ENCODE peak calls at places on chromosomes 5 and 9, in six cellular contexts. K is left cardiac atrium; V is activated effector memory CD4-positive, alpha-beta T cell treated with anti-CD3 and anti-CD28 coated beads, Interleukin-2, amount 50 U/mL, for 16 hours; L is NCI-H774; T is activated T-cell treated with anti-CD3 and anti-CD28 coated beads for 48 hours; X is GM04503. R is an unnamed sample.

GRCh38 chr5:31854181-31854624 is 215.3 kb downstream of the PDZD2 start:
- DNase-seq in V (no peak), X (no peak), L (no peak), T (no peak), K (peak), R (peak)

GRCh38 chr9:131627846-131628820 is 82.8 kb downstream of the PRRT1B start:
- DNase-seq in V (peak), L (no peak), X (no peak), T (peak), K (peak), R (peak)

GRCh38 chr9:99092643-99093491 is 12.0 kb upstream of the TGFBR1 start:
- DNase-seq in V (peak), T (peak), X (no peak), K (no peak), L (no peak), R (no peak)

GRCh38 chr5:107515521-107515920 is 155.2 kb downstream of the EFNA5 start:
- DNase-seq in L (no peak), V (no peak), X (no peak), K (no peak), T (no peak), R (peak)

GRCh38 chr9:33924978-33925797 is 108.2 kb downstream of the UBE2R2 start:
- DNase-seq in X (peak), K (no peak), T (no peak), L (no peak), V (no peak), R (peak)

GRCh38 chr5:38551020-38552017 is 5.1 kb downstream of the LIFR start:
- DNase-seq in V (no peak), L (peak), T (no peak), X (no peak), K (no peak), R (peak)

GRCh38 chr5:35860686-35861085 is 4.0 kb downstream of the IL7R start:
- DNase-seq in L (no peak), K (no peak), T (no peak), X (peak), V (no peak), R (peak)

GRCh38 chr5:71907001-71907564 is 188.0 kb downstream of the CARTPT start:
- DNase-seq in T (no peak), K (no peak), L (no peak), V (no peak), X (no peak), R (no peak)

GRCh38 chr5:65624025-65624569 is at the start of gene TRIM23:
- DNase-seq in X (peak), V (peak), K (peak), L (peak), T (peak), R (peak)

GRCh38 chr9:93190656-93191353 is 6.9 kb downstream of the WNK2 start:
- DNase-seq in L (no peak), T (no peak), V (no peak), X (no peak), K (peak), R (no peak)

GRCh38 chr5:132007399-132008162 is 3.9 kb downstream of the ACSL6 start:
- DNase-seq in L (peak), X (peak), T (peak), V (peak), K (peak), R (peak)

GRCh38 chr5:55037046-55037771 is 13.2 kb downstream of the GZMK start:
- DNase-seq in T (peak), X (no peak), L (no peak), K (no peak), V (peak), R (peak)

GRCh38 chr9:20197976-20198685 is 409.3 kb upstream of the SLC24A2 start:
- DNase-seq in L (no peak), X (no peak), V (no peak), K (no peak), T (no peak), R (no peak)

GRCh38 chr9:127163409-127163808 is 41.0 kb upstream of the ANGPTL2 start:
- DNase-seq in K (no peak), L (no peak), X (peak), V (no peak), T (no peak), R (peak)

GRCh38 chr9:81976351-81976750 is 12.2 kb upstream of the SPATA31D1 start:
- DNase-seq in L (no peak), K (no peak), V (no peak), T (no peak), X (no peak), R (no peak)

GRCh38 chr9:127057970-127058644 is 64.3 kb downstream of the ANGPTL2 start:
- DNase-seq in V (no peak), T (no peak), X (no peak), L (no peak), K (no peak), R (peak)

GRCh38 chr5:68303754-68304420 is 88.3 kb downstream of the PIK3R1 start:
- DNase-seq in X (no peak), T (no peak), K (no peak), L (no peak), V (no peak), R (peak)

GRCh38 chr5:138138949-138139775 is at the start of gene NME5:
- DNase-seq in T (no peak), K (peak), L (peak), X (no peak), V (no peak), R (peak)

GRCh38 chr9:128969491-128969890 is 22.0 kb downstream of the NUP188 start:
- DNase-seq in L (no peak), T (no peak), V (no peak), X (no peak), K (no peak), R (no peak)

GRCh38 chr5:157463621-157464407 is 3.8 kb downstream of the NIPAL4 start:
- DNase-seq in V (peak), L (no peak), K (no peak), X (peak), T (no peak), R (peak)

GRCh38 chr5:23506329-23507236 is 826 bp upstream of the PRDM9 start:
- DNase-seq in T (no peak), L (peak), X (no peak), K (no peak), V (no peak), R (no peak)

GRCh38 chr9:78614892-78615291 is 318.0 kb downstream of the PSAT1 start:
- DNase-seq in V (no peak), K (no peak), X (no peak), T (no peak), L (no peak), R (no peak)

GRCh38 chr5:10124287-10124686 is 125.4 kb downstream of the ATPSCKMT start:
- DNase-seq in K (no peak), X (no peak), L (no peak), T (no peak), V (no peak), R (no peak)

GRCh38 chr5:163453705-163454104 is 6.2 kb downstream of the NUDCD2 start:
- DNase-seq in K (no peak), X (no peak), T (no peak), V (no peak), L (no peak), R (peak)

GRCh38 chr5:53199882-53200281 is 90.3 kb upstream of the MOCS2 start:
- DNase-seq in K (no peak), X (no peak), T (no peak), V (no peak), L (no peak), R (no peak)

GRCh38 chr9:121300283-121301119 is 32.5 kb downstream of the GSN start:
- DNase-seq in K (no peak), X (no peak), T (no peak), V (no peak), L (no peak), R (no peak)

GRCh38 chr9:130042406-130042930 is 521 bp downstream of the FNBP1 start:
- DNase-seq in K (peak), T (no peak), V (peak), L (peak), X (no peak), R (no peak)

GRCh38 chr5:178114325-178115135 is 1.2 kb downstream of the N4BP3 start:
- DNase-seq in V (peak), K (no peak), X (no peak), L (no peak), T (peak), R (no peak)

GRCh38 chr9:134759001-134759607 is 117.5 kb downstream of the COL5A1 start:
- DNase-seq in X (no peak), L (no peak), T (no peak), V (no peak), K (no peak), R (peak)

GRCh38 chr5:36300181-36300926 is 1.3 kb downstream of the RANBP3L start:
- DNase-seq in L (no peak), T (no peak), X (no peak), K (no peak), V (no peak), R (no peak)

GRCh38 chr9:14271078-14271673 is 42.8 kb downstream of the NFIB start:
- DNase-seq in K (peak), V (no peak), L (peak), T (no peak), X (no peak), R (peak)

GRCh38 chr5:179373101-179373934 is 28.1 kb upstream of the ADAMTS2 start:
- DNase-seq in X (no peak), V (peak), L (no peak), T (no peak), K (no peak), R (no peak)

GRCh38 chr9:5493597-5494511 is 16.5 kb upstream of the PDCD1LG2 start:
- DNase-seq in V (no peak), L (no peak), X (peak), T (peak), K (peak), R (peak)

GRCh38 chr5:36607838-36608783 is 1.7 kb downstream of the SLC1A3 start:
- DNase-seq in X (peak), L (no peak), T (no peak), K (no peak), V (no peak), R (peak)

GRCh38 chr5:118752992-118753391 is 235.4 kb downstream of the DTWD2 start:
- DNase-seq in V (no peak), X (no peak), K (no peak), L (no peak), T (no peak), R (no peak)

GRCh38 chr5:181164076-181164952 is 16.9 kb downstream of the OR2V2 start:
- DNase-seq in L (no peak), V (no peak), T (no peak), X (no peak), K (no peak), R (peak)

R was measured in amniotic epithelial cell.